ENCODE peak calls at places on chromosomes 3 and 15, in ten cellular contexts. V is lower lobe of right lung, H is PC-9, F is ovary, K is mammary epithelial cell, W is IMR-90, L is neural progenitor cell, U is Peyer's patch, I is testis, C is GM23248. X is an unnamed sample. For H3K9me3, H3K36me3 and H3K4me1, the result is how much of the 10 kb centered on the place peaks cover.

GRCh38 chr15:29682361-29682760 is 139.9 kb downstream of the TJP1 start:
- DNase-seq in V (no peak), H (no peak), F (no peak), K (no peak), W (no peak), L (no peak), U (no peak), I (peak), C (no peak), X (no peak)

GRCh38 chr3:177813322-177813721 is 616.0 kb upstream of the TBL1XR1 start:
- DNase-seq in V (no peak), H (peak), F (no peak), K (no peak), W (peak), L (no peak), U (no peak), I (peak), C (no peak), X (no peak)

GRCh38 chr15:74786659-74787165 is 4.8 kb downstream of the CSK start:
- DNase-seq in V (no peak), H (no peak), F (no peak), K (no peak), W (no peak), L (no peak), U (no peak), I (no peak), C (peak), X (no peak)

GRCh38 chr3:81299486-81299885 is 462.0 kb downstream of the GBE1 start:
- DNase-seq in V (no peak), H (no peak), F (no peak), K (no peak), W (no peak), L (no peak), U (no peak), I (no peak), C (no peak), X (no peak)

GRCh38 chr3:161163297-161163696 is 57.8 kb upstream of the NMD3 start:
- DNase-seq in V (no peak), H (peak), F (no peak), K (peak), W (peak), L (no peak), U (no peak), I (no peak), C (peak), X (peak)

GRCh38 chr15:22961661-22962221 is 18.4 kb downstream of the CYFIP1 start:
- DNase-seq in V (no peak), H (no peak), F (no peak), K (no peak), W (peak), L (no peak), U (peak), I (no peak), C (peak), X (peak)

GRCh38 chr15:69014454-69014853 is at the start of gene NOX5:
- DNase-seq in V (no peak), H (no peak), F (no peak), K (peak), W (peak), L (no peak), U (no peak), I (no peak), C (peak), X (no peak)

GRCh38 chr3:153555919-153556318 is 393.9 kb downstream of the RAP2B start:
- DNase-seq in V (no peak), H (no peak), F (no peak), K (no peak), W (no peak), L (no peak), U (no peak), I (no peak), C (no peak), X (no peak)

GRCh38 chr15:56058986-56059385 is 65.6 kb upstream of the NEDD4 start:
- DNase-seq in V (no peak), H (no peak), F (no peak), K (no peak), W (no peak), L (no peak), U (no peak), I (no peak), C (no peak), X (no peak)

GRCh38 chr3:138625707-138626365 is 17.3 kb downstream of the FAIM start:
- DNase-seq in V (no peak), H (peak), F (no peak), K (peak), W (peak), L (no peak), U (no peak), I (no peak), C (peak), X (no peak)

GRCh38 chr3:142269777-142270176 is 44.4 kb upstream of the GK5 start:
- DNase-seq in V (no peak), H (no peak), F (no peak), K (no peak), W (no peak), L (no peak), U (no peak), I (no peak), C (peak), X (no peak)

GRCh38 chr3:164144824-164145223 is 933.5 kb downstream of the SI start:
- DNase-seq in V (no peak), H (no peak), F (no peak), K (no peak), W (no peak), L (no peak), U (no peak), I (no peak), C (no peak), X (no peak)
- H3K9me3 ChIP-seq in V (under half), H (under half), F (under half), K (under half), W (under half), L (under half), U (under half), I (under half), C (under half), X (under half)

GRCh38 chr3:45933586-45933985 is 9.7 kb upstream of the CXCR6 start:
- DNase-seq in V (no peak), H (no peak), F (no peak), K (no peak), W (no peak), L (no peak), U (no peak), I (no peak), C (no peak), X (no peak)
- H3K36me3 ChIP-seq in V (half or more), H (under half), F (under half), K (under half), W (under half), L (under half), U (under half), I (under half), C (under half), X (under half)

GRCh38 chr3:136409549-136409948 is 159.4 kb downstream of the PCCB start:
- DNase-seq in V (no peak), H (no peak), F (no peak), K (no peak), W (no peak), L (no peak), U (no peak), I (no peak), C (peak), X (no peak)
- H3K4me1 ChIP-seq in V (under half), H (under half), F (under half), K (under half), W (under half), L (under half), U (under half), I (under half), C (under half), X (under half)

DNA sequence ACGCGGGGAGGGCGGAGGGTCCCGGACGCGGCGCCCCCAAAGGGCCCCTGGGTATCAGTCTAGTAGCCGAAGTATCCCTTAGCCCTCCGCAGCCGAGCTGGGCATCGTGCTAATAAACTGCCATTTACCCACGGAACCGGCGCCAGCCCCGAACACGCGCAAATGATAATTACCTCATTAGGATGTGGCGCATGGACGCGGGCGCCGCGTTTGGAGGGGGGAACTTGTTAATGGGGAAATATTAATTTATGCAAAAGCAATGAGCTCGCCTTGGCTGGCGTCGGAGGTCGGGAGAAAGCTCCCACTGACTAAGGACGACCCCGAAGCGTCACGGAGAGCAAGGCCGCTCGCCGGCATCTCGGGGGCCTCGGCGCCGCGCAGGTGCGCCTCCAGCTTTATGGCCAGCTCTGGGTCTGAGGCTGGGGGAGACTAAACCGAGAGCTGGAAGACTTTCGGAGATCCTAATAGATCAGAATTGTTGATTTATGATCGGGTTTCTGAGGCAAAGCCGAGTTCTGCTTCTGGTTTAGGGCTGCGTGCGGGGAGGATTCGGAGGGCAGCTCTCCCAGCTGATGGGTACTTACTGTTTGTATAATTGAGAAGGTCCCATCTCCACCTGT is 474 bp upstream of the FEZF2 start:
- DNase-seq in V (no peak), H (no peak), F (no peak), K (no peak), W (no peak), L (peak), U (no peak), I (no peak), C (no peak), X (no peak)
- H3K9me3 ChIP-seq in V (under half), H (under half), F (under half), K (under half), W (under half), L (under half), U (under half), I (under half), C (under half), X (under half)

GRCh38 chr3:127029521-127030327 is 46.8 kb downstream of the PLXNA1 start:
- DNase-seq in V (no peak), H (no peak), F (no peak), K (no peak), W (no peak), L (no peak), U (no peak), I (no peak), C (no peak), X (no peak)
- H3K36me3 ChIP-seq in V (half or more), H (under half), F (under half), K (under half), W (half or more), L (under half), U (under half), I (under half), C (under half), X (under half)